ENCODE peak calls at places on chromosomes 13 and 19, in six cellular contexts. G is lung, O is OCI-LY7, U is transverse colon, F is ovary, V is stomach. S is an unnamed sample.
A peak's percentile ranks its signal among the peaks of the same experiment; 100 is the strongest.

GRCh38 chr19:10500247-10500592 is 2.9 kb downstream of the KEAP1 start:
- DNase-seq in V (no peak), O (no peak), U (no peak), F (no peak), G (no peak), S (no peak)

GRCh38 chr13:33483471-33483870 is 197.9 kb upstream of the STARD13 start:
- DNase-seq in F (no peak), U (no peak), O (no peak), V (no peak), G (no peak), S (no peak)

GRCh38 chr13:107809125-107809524 is 406.2 kb downstream of the LIG4 start:
- DNase-seq in U (no peak), V (no peak), F (no peak), O (no peak), G (no peak), S (no peak)

GRCh38 chr19:48203227-48203793 is 32.8 kb downstream of the ZSWIM9 start:
- DNase-seq in G (no peak), F (no peak), U (no peak), V (no peak), O (peak; percentile 28), S (no peak)

GRCh38 chr13:77975358-77976042 is 56.9 kb upstream of the EDNRB start:
- DNase-seq in U (no peak), F (no peak), O (no peak), V (no peak), G (no peak), S (no peak)

GRCh38 chr19:33159149-33159548 is 27.2 kb downstream of the WDR88 start:
- DNase-seq in G (no peak), O (no peak), U (no peak), F (no peak), V (no peak), S (no peak)

GRCh38 chr19:42629191-42629590 is 34.5 kb upstream of the CEACAM8 start:
- DNase-seq in U (no peak), G (no peak), F (no peak), V (no peak), O (no peak), S (no peak)

GRCh38 chr19:40718774-40719391 is 2.0 kb downstream of the ITPKC start:
- DNase-seq in V (peak; percentile 92), U (peak; percentile 93), O (peak; percentile 38), G (peak; percentile 84), F (peak; percentile 57), S (peak; percentile 12)

GRCh38 chr19:6691342-6691741 is 21.4 kb upstream of the TNFSF14 start:
- DNase-seq in O (no peak), U (no peak), V (no peak), F (no peak), G (no peak), S (no peak)

GRCh38 chr13:50080158-50080855 is 65.1 kb downstream of the KCNRG start:
- DNase-seq in G (no peak), V (no peak), F (no peak), U (peak; percentile 30), O (peak; percentile 57), S (peak; percentile 53)

GRCh38 chr13:80338781-80339577 is 1.9 kb downstream of the SPRY2 start:
- DNase-seq in G (peak; percentile 73), O (no peak), V (peak; percentile 61), F (peak; percentile 67), U (peak; percentile 60), S (peak; percentile 20)

GRCh38 chr13:18947376-18947977 is 234.1 kb downstream of the TUBA3C start:
- DNase-seq in U (no peak), V (no peak), F (no peak), G (no peak), O (no peak), S (no peak)

GRCh38 chr13:18943273-18943672 is 238.4 kb downstream of the TUBA3C start:
- DNase-seq in U (no peak), V (no peak), F (no peak), G (no peak), O (no peak), S (no peak)

GRCh38 chr13:18944501-18945068 is 237.0 kb downstream of the TUBA3C start:
- DNase-seq in V (no peak), O (no peak), U (no peak), F (no peak), G (no peak), S (no peak)

GRCh38 chr13:18946738-18947137 is 234.9 kb downstream of the TUBA3C start:
- DNase-seq in F (no peak), G (no peak), O (no peak), V (no peak), U (no peak), S (no peak)

GRCh38 chr13:18943721-18944391 is 237.8 kb downstream of the TUBA3C start:
- DNase-seq in O (no peak), F (peak; percentile 11), V (no peak), U (no peak), G (no peak), S (no peak)
- H3K9me3 ChIP-seq in O (no peaks in the 10 kb centered on the region), F (no peaks in the 10 kb centered on the region), V (no peaks in the 10 kb centered on the region), U (no peaks in the 10 kb centered on the region), G (no peaks in the 10 kb centered on the region), S (no peaks in the 10 kb centered on the region)

GRCh38 chr19:15381429-15381828 is 1.8 kb upstream of the AKAP8 start:
- DNase-seq in O (no peak), U (no peak), G (no peak), V (no peak), F (no peak), S (no peak)
- H3K9me3 ChIP-seq in O (no peaks in the 10 kb centered on the region), U (no peaks in the 10 kb centered on the region), G (no peaks in the 10 kb centered on the region), V (no peaks in the 10 kb centered on the region), F (no peaks in the 10 kb centered on the region), S (no peaks in the 10 kb centered on the region)

GRCh38 chr13:53839461-53839860 is 810.8 kb downstream of the OLFM4 start:
- DNase-seq in U (no peak), O (no peak), F (no peak), G (no peak), V (no peak), S (no peak)
- H3K9me3 ChIP-seq in U (no peaks in the 10 kb centered on the region), O (no peaks in the 10 kb centered on the region), F (no peaks in the 10 kb centered on the region), G (no peaks in the 10 kb centered on the region), V (no peaks in the 10 kb centered on the region), S (peaks cover 2% of the 10 kb centered on the region)

DNA sequence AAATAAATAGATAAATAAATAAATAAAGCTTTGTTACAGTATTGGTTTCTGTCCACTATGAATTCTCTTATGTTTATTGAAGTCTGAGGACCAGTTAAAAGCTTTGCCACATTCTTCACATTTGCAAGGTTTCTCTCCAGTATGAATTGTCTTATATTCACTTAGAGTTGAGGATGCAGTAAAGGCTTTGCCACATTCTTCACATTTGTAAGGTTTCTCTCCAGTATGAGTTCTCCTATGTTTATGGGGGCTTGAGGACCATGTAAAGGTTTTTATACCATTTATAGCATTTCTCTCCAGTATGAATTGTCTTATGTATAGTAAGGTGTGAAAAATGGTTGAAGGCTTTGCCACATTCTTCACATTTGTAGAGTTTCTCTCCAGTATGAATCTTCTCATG is 168.3 kb downstream of the ZNF737 start:
- DNase-seq in U (no peak), V (no peak), O (no peak), G (no peak), F (no peak), S (no peak)
- H3K9me3 ChIP-seq in U (peaks cover 80% of the 10 kb centered on the region), V (peaks cover 38% of the 10 kb centered on the region), O (peaks cover 58% of the 10 kb centered on the region), G (peaks cover 23% of the 10 kb centered on the region), F (no peaks in the 10 kb centered on the region), S (no peaks in the 10 kb centered on the region)

DNA sequence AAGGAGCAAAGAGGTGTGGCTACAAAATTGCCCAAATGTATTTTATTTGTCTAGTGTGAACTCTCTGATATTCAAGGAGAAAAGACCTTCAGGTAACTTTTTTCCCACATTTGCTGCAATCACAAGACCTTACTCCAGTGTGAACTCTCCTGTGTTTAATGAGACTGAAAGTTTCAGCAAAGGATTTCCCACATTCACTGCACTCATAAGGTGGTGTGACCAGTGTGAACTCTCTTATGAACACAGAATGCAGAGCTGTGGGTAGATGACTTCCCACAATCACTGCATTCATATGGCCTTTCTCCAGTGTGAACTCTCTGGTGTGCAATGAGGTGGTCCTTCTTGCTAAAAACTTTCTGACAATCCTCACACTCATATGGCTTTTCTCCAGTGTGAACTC is 16.4 kb downstream of the ZNF814 start:
- DNase-seq in V (no peak), U (no peak), O (no peak), F (no peak), G (no peak), S (no peak)
- H3K9me3 ChIP-seq in V (peaks cover 82% of the 10 kb centered on the region), U (peaks cover 88% of the 10 kb centered on the region), O (no peaks in the 10 kb centered on the region), F (peaks cover 5% of the 10 kb centered on the region), G (peaks cover 12% of the 10 kb centered on the region), S (peaks cover 35% of the 10 kb centered on the region)

GRCh38 chr19:46085888-46086287 is 38.6 kb downstream of the IGFL3 start:
- DNase-seq in F (no peak), G (no peak), U (no peak), V (no peak), O (no peak), S (no peak)
- H3K9me3 ChIP-seq in F (no peaks in the 10 kb centered on the region), G (peaks cover 11% of the 10 kb centered on the region), U (peaks cover 7% of the 10 kb centered on the region), V (peaks cover 3% of the 10 kb centered on the region), O (peaks cover 6% of the 10 kb centered on the region), S (no peaks in the 10 kb centered on the region)

GRCh38 chr19:22607653-22608430 is 26.3 kb upstream of the ZNF492 start:
- DNase-seq in U (no peak), V (no peak), G (no peak), F (no peak), O (no peak), S (no peak)
- H3K9me3 ChIP-seq in U (peaks cover 3% of the 10 kb centered on the region), V (no peaks in the 10 kb centered on the region), G (no peaks in the 10 kb centered on the region), F (no peaks in the 10 kb centered on the region), O (no peaks in the 10 kb centered on the region), S (no peaks in the 10 kb centered on the region)

GRCh38 chr13:20337894-20338551 is 105.9 kb upstream of the GJB6 start:
- DNase-seq in F (no peak), U (no peak), O (no peak), V (no peak), G (no peak), S (no peak)
- H3K9me3 ChIP-seq in F (no peaks in the 10 kb centered on the region), U (no peaks in the 10 kb centered on the region), O (no peaks in the 10 kb centered on the region), V (no peaks in the 10 kb centered on the region), G (no peaks in the 10 kb centered on the region), S (no peaks in the 10 kb centered on the region)